ENCODE peak calls at places on chromosomes 11 and 22, in ten cellular contexts. H, I, A, Z, N, P, V, C, R and L are unnamed samples.

GRCh38 chr11:132134322-132134721 is 763.9 kb downstream of the NTM start:
- DNase-seq in C (no peak), A (no peak), V (no peak), N (no peak), R (no peak), H (no peak), P (no peak), Z (peak; percentile 67), I (no peak), L (no peak)

GRCh38 chr11:359181-359714 is 10.1 kb upstream of the B4GALNT4 start:
- DNase-seq in P (no peak), H (no peak), N (no peak), V (no peak), R (no peak), I (no peak), C (no peak), Z (peak; percentile 12), A (no peak), L (no peak)

GRCh38 chr11:45412521-45412920 is 126.4 kb upstream of the SYT13 start:
- DNase-seq in P (no peak), N (no peak), Z (no peak), R (no peak), I (no peak), V (no peak), C (no peak), A (no peak), H (no peak), L (no peak)

GRCh38 chr11:79708319-79708928 is 267.6 kb upstream of the TENM4 start:
- DNase-seq in C (no peak), P (no peak), H (no peak), R (peak; percentile 13), I (peak; percentile 53), N (peak; percentile 11), Z (peak; percentile 32), V (peak; percentile 18), A (peak; percentile 7), L (peak; percentile 33)

GRCh38 chr11:60719406-60719805 is 5.1 kb upstream of the MS4A18 start:
- DNase-seq in V (no peak), R (no peak), I (no peak), Z (no peak), A (no peak), N (no peak), P (no peak), C (no peak), H (peak; percentile 37), L (no peak)

GRCh38 chr22:26502688-26503561 is 9.3 kb downstream of the TFIP11 start:
- DNase-seq in H (no peak), R (no peak), A (no peak), V (peak; percentile 44), N (peak; percentile 59), C (peak; percentile 29), Z (peak; percentile 52), P (peak; percentile 29), I (peak; percentile 80), L (peak; percentile 58)

GRCh38 chr11:1219836-1220810 is 2.7 kb upstream of the MUC5B start:
- DNase-seq in H (peak; percentile 35), P (no peak), Z (no peak), A (no peak), N (no peak), V (peak; percentile 38), I (peak; percentile 26), C (no peak), R (no peak), L (peak; percentile 3)

GRCh38 chr11:17985517-17985916 is 27.3 kb downstream of the SERGEF start:
- DNase-seq in C (no peak), I (no peak), Z (peak; percentile 54), P (no peak), H (peak; percentile 32), V (peak; percentile 31), N (no peak), A (no peak), R (no peak), L (no peak)

GRCh38 chr11:12182650-12183511 is 72.5 kb downstream of the MICAL2 start:
- DNase-seq in Z (peak; percentile 99), I (no peak), N (peak; percentile 92), C (peak; percentile 79), P (peak; percentile 61), A (peak; percentile 94), H (no peak), R (peak; percentile 98), V (no peak), L (peak; percentile 27)

GRCh38 chr11:69265911-69266510 is 27.9 kb upstream of the MYEOV start:
- DNase-seq in I (no peak), V (no peak), Z (no peak), P (no peak), A (no peak), N (no peak), C (no peak), R (no peak), H (no peak), L (no peak)

GRCh38 chr11:18754308-18754707 is 28.3 kb upstream of the IGSF22 start:
- DNase-seq in Z (peak; percentile 13), V (no peak), C (no peak), R (no peak), H (no peak), P (no peak), A (no peak), N (no peak), I (no peak), L (no peak)

GRCh38 chr11:47886096-47886495 is 37.9 kb upstream of the NUP160 start:
- DNase-seq in V (peak; percentile 31), Z (peak; percentile 78), N (peak; percentile 75), P (no peak), A (peak; percentile 38), R (no peak), H (peak; percentile 6), C (no peak), I (no peak), L (no peak)

GRCh38 chr11:47879259-47880184 is 31.4 kb upstream of the NUP160 start:
- DNase-seq in V (no peak), C (no peak), Z (no peak), A (no peak), R (no peak), I (no peak), N (no peak), P (no peak), H (no peak), L (no peak)

DNA sequence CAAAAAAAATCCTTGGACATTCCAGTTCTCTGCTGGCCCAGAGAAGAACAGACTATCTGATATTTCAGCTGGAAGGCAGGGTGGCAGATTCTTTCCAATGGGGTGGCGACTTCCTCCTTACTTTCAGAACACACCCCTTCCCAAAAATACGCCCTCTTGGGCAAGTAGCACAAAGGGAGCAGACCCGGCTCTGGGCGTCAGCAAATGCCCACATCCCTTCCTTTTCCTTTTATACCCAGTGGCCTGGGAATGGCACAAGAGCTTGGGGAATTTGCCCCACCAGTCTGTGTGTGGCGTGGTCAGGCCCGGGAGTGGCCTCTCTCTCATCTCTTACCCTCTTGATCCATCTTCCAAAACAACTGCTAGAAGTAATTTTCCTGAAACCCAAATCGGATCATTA is 33.0 kb upstream of the NUP160 start:
- DNase-seq in P (peak; percentile 22), Z (no peak), A (no peak), V (peak; percentile 20), I (no peak), R (no peak), N (no peak), H (no peak), C (no peak), L (no peak)
- TF ChIP-seq CTCF in P (no peak), Z (no peak), A (no peak), V (no peak), I (no peak), R (no peak), N (no peak), H (no peak), C (no peak), L (no peak)

DNA sequence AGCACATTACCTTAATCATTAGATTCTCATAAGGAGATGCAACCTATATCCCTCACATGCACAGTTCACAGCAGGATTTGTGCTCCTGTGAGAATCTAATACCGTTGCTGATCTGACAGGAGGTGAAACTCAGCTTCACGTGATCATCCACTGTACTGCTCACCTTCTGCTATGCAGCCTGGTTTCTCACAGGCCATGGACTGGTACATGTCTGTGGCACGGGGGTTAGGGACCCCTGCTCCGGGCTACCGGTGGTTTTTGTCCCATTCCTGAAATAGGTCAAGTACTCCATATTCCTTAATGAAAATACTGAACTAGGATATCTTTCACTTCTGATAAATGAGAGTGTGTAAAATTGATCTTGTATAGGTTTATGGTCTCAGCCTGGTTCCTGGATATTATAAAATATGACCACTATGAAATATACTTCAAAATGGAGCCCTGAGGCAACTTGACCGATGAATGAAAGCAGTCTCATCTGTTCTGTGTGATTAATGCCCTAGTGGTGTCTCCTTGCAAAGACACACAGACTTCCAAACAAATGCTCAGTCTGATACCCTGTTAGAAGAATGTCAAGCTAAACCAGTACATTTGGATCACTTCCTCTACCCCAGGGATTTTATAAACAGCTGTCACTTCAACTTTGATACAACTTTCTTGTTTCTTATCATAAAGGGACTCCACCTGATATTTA is 492.9 kb upstream of the ANO3 start:
- DNase-seq in R (no peak), N (no peak), I (no peak), A (no peak), Z (no peak), C (no peak), P (no peak), V (no peak), H (no peak), L (no peak)
- TF ChIP-seq CTCF in R (no peak), N (no peak), I (peak; percentile 52), A (no peak), Z (no peak), C (no peak), P (no peak), V (no peak), H (no peak), L (no peak)

DNA sequence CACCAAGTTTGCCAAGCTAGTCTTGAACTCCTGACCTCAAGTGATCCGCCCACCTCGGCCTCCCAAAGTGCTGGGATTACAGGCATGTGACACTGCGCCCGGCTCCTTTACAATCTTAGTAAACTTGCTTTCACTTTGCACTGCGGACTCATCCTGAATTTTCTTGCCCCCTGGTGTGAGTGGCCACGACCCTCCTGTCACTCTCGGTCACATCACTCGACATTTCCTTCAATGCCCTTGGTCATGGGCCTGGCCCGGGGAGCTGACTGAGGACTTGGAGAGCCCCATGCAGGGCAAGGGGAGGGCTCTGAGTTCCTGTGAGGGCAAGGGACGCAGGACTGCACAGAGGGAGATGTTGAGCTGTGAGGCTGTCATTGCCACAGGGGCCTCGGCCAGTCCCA is 21.4 kb downstream of the A4GALT start:
- DNase-seq in C (no peak), P (no peak), Z (no peak), I (no peak), A (no peak), N (peak; percentile 48), R (no peak), V (no peak), H (no peak), L (no peak)
- TF ChIP-seq CTCF in C (no peak), P (no peak), Z (no peak), I (no peak), A (no peak), N (no peak), R (no peak), V (no peak), H (no peak), L (no peak)

DNA sequence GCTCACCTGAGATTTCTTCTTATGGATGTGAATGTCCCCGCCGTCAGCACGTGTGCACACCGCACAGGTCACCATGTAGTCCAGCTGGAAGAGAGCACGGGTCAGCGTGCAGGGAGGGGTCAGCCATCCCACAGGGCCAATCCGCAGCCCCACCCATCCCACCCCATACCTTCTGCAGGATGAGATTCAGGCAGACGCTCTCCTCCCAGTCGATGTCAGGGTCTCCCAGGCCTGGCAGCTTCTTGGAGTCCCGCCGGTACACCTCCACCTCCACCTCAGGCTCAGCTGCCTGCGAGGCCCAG is 35.1 kb downstream of the KIAA0930 start:
- DNase-seq in I (no peak), R (no peak), C (no peak), P (no peak), N (no peak), V (no peak), A (no peak), Z (no peak), H (no peak), L (no peak)
- TF ChIP-seq CTCF in I (no peak), R (no peak), C (no peak), P (no peak), N (no peak), V (no peak), A (no peak), Z (no peak), H (no peak), L (no peak)